ENCODE peak calls at places on chromosome 22, in five cellular contexts. B, I, G, W and D are unnamed samples.
A peak's percentile ranks its signal among the peaks of the same experiment; 100 is the strongest.

GRCh38 chr22:38286915-38287669 is 14.3 kb upstream of the TMEM184B start:
- DNase-seq in B (no peak), I (no peak), G (no peak), W (no peak), D (no peak)

GRCh38 chr22:37904572-37905533 is 1.2 kb upstream of the MICALL1 start:
- DNase-seq in B (peak; percentile 87), I (peak; percentile 58), G (peak; percentile 69), W (no peak), D (peak; percentile 58)

GRCh38 chr22:40748388-40748970 is 69.2 kb downstream of the MCHR1 start:
- DNase-seq in B (no peak), I (no peak), G (no peak), W (no peak), D (no peak)

GRCh38 chr22:34236527-34236926 is 316.3 kb upstream of the LARGE1 start:
- DNase-seq in B (no peak), I (no peak), G (no peak), W (no peak), D (no peak)

GRCh38 chr22:44664149-44664548 is 37.9 kb upstream of the PRR5 start:
- DNase-seq in B (no peak), I (no peak), G (no peak), W (no peak), D (peak; percentile 52)

GRCh38 chr22:43293661-43294392 is 49.3 kb downstream of the SCUBE1 start:
- DNase-seq in B (no peak), I (peak; percentile 90), G (peak; percentile 77), W (no peak), D (no peak)

GRCh38 chr22:45931042-45931441 is 45.9 kb downstream of the WNT7B start:
- DNase-seq in B (no peak), I (no peak), G (no peak), W (no peak), D (no peak)

GRCh38 chr22:11066458-11067285 is 4461.3 kb upstream of the OR11H1 start:
- DNase-seq in B (no peak), I (no peak), G (peak; percentile 31), W (no peak), D (peak; percentile 29)

GRCh38 chr22:31346255-31346732 is at the start of gene PATZ1:
- DNase-seq in B (peak; percentile 51), I (peak; percentile 91), G (peak; percentile 66), W (no peak), D (peak; percentile 94)

GRCh38 chr22:46347646-46348045 is 12.1 kb downstream of the TRMU start:
- DNase-seq in B (no peak), I (no peak), G (no peak), W (no peak), D (no peak)

GRCh38 chr22:37098976-37099577 is 10.4 kb downstream of the TMPRSS6 start:
- DNase-seq in B (no peak), I (no peak), G (no peak), W (no peak), D (no peak)

GRCh38 chr22:28750471-28750881 is 8.6 kb downstream of the HSCB start:
- DNase-seq in B (no peak), I (no peak), G (no peak), W (no peak), D (no peak)

GRCh38 chr22:19713650-19714319 is 518 bp upstream of the SEPTIN5 start:
- DNase-seq in B (no peak), I (no peak), G (no peak), W (no peak), D (peak; percentile 90)
- TF ChIP-seq ZBTB33 in B (no peak), I (no peak), G (no peak), W (no peak), D (no peak)

GRCh38 chr22:49930596-49931412 is 12.4 kb downstream of the CRELD2 start:
- DNase-seq in B (peak; percentile 78), I (peak; percentile 81), G (peak; percentile 37), W (peak; percentile 78), D (peak; percentile 74)
- TF ChIP-seq ZBTB33 in B (no peak), I (peak; percentile 74), G (no peak), W (no peak), D (no peak)

GRCh38 chr22:32901925-32902324 is 100.4 kb downstream of the TIMP3 start:
- DNase-seq in B (no peak), I (no peak), G (no peak), W (no peak), D (no peak)

GRCh38 chr22:32909561-32910348 is 108.2 kb downstream of the TIMP3 start:
- DNase-seq in B (no peak), I (no peak), G (no peak), W (no peak), D (no peak)

GRCh38 chr22:32905400-32905799 is 103.9 kb downstream of the TIMP3 start:
- DNase-seq in B (no peak), I (no peak), G (no peak), W (no peak), D (peak; percentile 58)

GRCh38 chr22:32900856-32901255 is 99.4 kb downstream of the TIMP3 start:
- DNase-seq in B (no peak), I (no peak), G (no peak), W (no peak), D (no peak)

DNA sequence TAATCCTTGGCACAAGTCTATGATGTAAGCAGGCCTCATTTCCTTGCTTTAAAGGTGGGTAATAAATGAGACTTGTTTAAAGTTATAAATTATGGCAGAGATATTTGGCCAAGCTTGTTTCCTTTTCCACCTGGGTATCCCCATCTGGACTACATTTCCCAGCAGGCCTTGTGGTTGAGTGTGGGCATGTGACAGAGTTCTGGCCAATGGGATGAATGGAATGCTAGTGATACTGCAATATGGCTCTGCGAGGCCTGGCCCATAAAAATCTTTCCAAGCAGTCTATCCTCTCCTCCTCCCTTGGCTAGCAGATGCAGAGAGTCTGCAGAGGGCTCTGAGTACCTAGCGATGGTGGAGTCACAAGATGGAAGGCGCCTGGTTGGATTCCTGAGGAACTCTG is 102.5 kb downstream of the TIMP3 start:
- DNase-seq in B (peak; percentile 51), I (peak; percentile 23), G (peak; percentile 68), W (no peak), D (peak; percentile 60)
- TF ChIP-seq ZBTB33 in B (no peak), I (no peak), G (no peak), W (no peak), D (no peak)

GRCh38 chr22:49621601-49622210 is 206.0 kb downstream of the BRD1 start:
- DNase-seq in B (no peak), I (no peak), G (no peak), W (no peak), D (no peak)

GRCh38 chr22:49623176-49623575 is 204.5 kb downstream of the BRD1 start:
- DNase-seq in B (no peak), I (no peak), G (no peak), W (no peak), D (no peak)

GRCh38 chr22:49620666-49621065 is 207.0 kb downstream of the BRD1 start:
- DNase-seq in B (no peak), I (no peak), G (no peak), W (no peak), D (no peak)

GRCh38 chr22:49623715-49624114 is 204.0 kb downstream of the BRD1 start:
- DNase-seq in B (no peak), I (no peak), G (no peak), W (no peak), D (no peak)

GRCh38 chr22:49622241-49623105 is 205.2 kb downstream of the BRD1 start:
- DNase-seq in B (no peak), I (no peak), G (no peak), W (no peak), D (no peak)
- TF ChIP-seq ZBTB33 in B (no peak), I (no peak), G (no peak), W (no peak), D (no peak)

GRCh38 chr22:18103527-18104269 is 6.9 kb upstream of the TUBA8 start:
- DNase-seq in B (no peak), I (no peak), G (no peak), W (peak; percentile 65), D (no peak)
- TF ChIP-seq ZBTB33 in B (no peak), I (no peak), G (no peak), W (no peak), D (no peak)

GRCh38 chr22:36015806-36016519 is 12.7 kb downstream of the RBFOX2 start:
- DNase-seq in B (no peak), I (no peak), G (no peak), W (no peak), D (no peak)

GRCh38 chr22:36017661-36018091 is 10.9 kb downstream of the RBFOX2 start:
- DNase-seq in B (no peak), I (no peak), G (no peak), W (peak; percentile 68), D (peak; percentile 68)

GRCh38 chr22:36015155-36015805 is 13.3 kb downstream of the RBFOX2 start:
- DNase-seq in B (no peak), I (no peak), G (no peak), W (no peak), D (no peak)

GRCh38 chr22:36014539-36015072 is 14.0 kb downstream of the RBFOX2 start:
- DNase-seq in B (no peak), I (no peak), G (no peak), W (no peak), D (no peak)

GRCh38 chr22:36016656-36017055 is 12.0 kb downstream of the RBFOX2 start:
- DNase-seq in B (no peak), I (no peak), G (no peak), W (no peak), D (no peak)
- TF ChIP-seq ZBTB33 in B (no peak), I (no peak), G (no peak), W (no peak), D (no peak)

GRCh38 chr22:20663137-20663828 is 110.6 kb upstream of the SERPIND1 start:
- DNase-seq in B (no peak), I (no peak), G (no peak), W (no peak), D (no peak)
- TF ChIP-seq ZBTB33 in B (no peak), I (no peak), G (no peak), W (no peak), D (no peak)

DNA sequence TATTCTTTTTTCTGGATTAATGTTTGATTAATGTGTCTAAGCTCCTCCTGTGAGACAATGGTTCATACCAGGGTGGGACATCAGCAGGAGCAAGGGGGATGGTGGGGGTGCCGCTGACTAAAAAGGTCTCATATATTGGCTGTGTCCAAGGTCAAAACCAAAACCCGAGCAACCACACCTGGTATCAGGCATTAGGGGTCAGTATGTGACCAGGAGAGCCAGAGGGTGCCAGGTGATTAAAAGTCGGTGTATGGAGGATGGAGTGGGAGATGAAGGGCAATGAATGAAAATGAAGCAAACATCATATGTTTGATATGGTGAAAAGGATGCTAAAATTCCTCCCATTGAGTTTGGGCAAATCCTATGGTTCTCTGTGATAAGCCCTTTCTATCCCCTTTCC is 118.0 kb downstream of the MIAT start:
- DNase-seq in B (no peak), I (no peak), G (no peak), W (no peak), D (no peak)
- TF ChIP-seq ZBTB33 in B (no peak), I (no peak), G (no peak), W (no peak), D (no peak)

DNA sequence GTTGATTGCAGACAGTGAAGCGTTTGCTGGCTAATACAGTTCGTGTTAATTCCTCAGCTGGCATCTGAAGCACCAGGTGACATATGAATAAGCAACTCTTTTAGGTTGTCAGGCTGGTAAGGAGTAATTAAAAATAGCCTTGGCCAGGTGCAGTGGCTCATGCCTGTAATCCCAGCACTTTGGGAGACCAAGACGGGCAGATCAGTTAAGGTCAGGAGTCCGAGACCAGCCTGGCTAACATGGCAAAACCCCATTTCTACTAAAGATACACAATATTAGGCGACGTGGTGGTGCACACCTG is 74.9 kb downstream of the CECR2 start:
- DNase-seq in B (no peak), I (no peak), G (no peak), W (no peak), D (no peak)
- TF ChIP-seq ZBTB33 in B (no peak), I (no peak), G (no peak), W (no peak), D (no peak)